ENCODE peak calls at places on chromosome X, in seven cellular contexts. One of them, this sample, is unnamed.

GRCh38 chrX:30181353-30181752 is 34.0 kb upstream of the MAGEB2 start:
- DNase-seq in left lung: no peak
- DNase-seq in AG10803: no peak
- DNase-seq in A549: no peak
- DNase-seq in endothelial cell: no peak
- DNase-seq in neural crest cell: no peak
- DNase-seq in cardiac muscle cell: no peak
- DNase-seq in this sample: no peak

GRCh38 chrX:30065226-30065625 is 150.1 kb upstream of the MAGEB2 start:
- DNase-seq in left lung: no peak
- DNase-seq in AG10803: peak; percentile 41
- DNase-seq in A549: no peak
- DNase-seq in endothelial cell: no peak
- DNase-seq in neural crest cell: no peak
- DNase-seq in cardiac muscle cell: no peak
- DNase-seq in this sample: no peak

GRCh38 chrX:72107320-72107719 is 24.4 kb downstream of the RTL5 start:
- DNase-seq in left lung: no peak
- DNase-seq in AG10803: peak; percentile 41
- DNase-seq in A549: no peak
- DNase-seq in endothelial cell: no peak
- DNase-seq in neural crest cell: no peak
- DNase-seq in cardiac muscle cell: no peak
- DNase-seq in this sample: no peak

GRCh38 chrX:150887906-150888465 is 10.5 kb downstream of the CD99L2 start:
- DNase-seq in left lung: no peak
- DNase-seq in AG10803: no peak
- DNase-seq in A549: no peak
- DNase-seq in endothelial cell: no peak
- DNase-seq in neural crest cell: no peak
- DNase-seq in cardiac muscle cell: no peak
- DNase-seq in this sample: no peak

GRCh38 chrX:16651422-16651821 is 1.5 kb downstream of the S100G start:
- DNase-seq in left lung: no peak
- DNase-seq in AG10803: no peak
- DNase-seq in A549: no peak
- DNase-seq in endothelial cell: no peak
- DNase-seq in neural crest cell: no peak
- DNase-seq in cardiac muscle cell: no peak
- DNase-seq in this sample: no peak

GRCh38 chrX:12471061-12471460 is 320.2 kb upstream of the PRPS2 start:
- DNase-seq in left lung: no peak
- DNase-seq in AG10803: no peak
- DNase-seq in A549: no peak
- DNase-seq in endothelial cell: no peak
- DNase-seq in neural crest cell: no peak
- DNase-seq in cardiac muscle cell: no peak
- DNase-seq in this sample: no peak

GRCh38 chrX:122625821-122626220 is 558.3 kb upstream of the GRIA3 start:
- DNase-seq in left lung: no peak
- DNase-seq in AG10803: peak; percentile 89
- DNase-seq in A549: no peak
- DNase-seq in endothelial cell: no peak
- DNase-seq in neural crest cell: no peak
- DNase-seq in cardiac muscle cell: no peak
- DNase-seq in this sample: no peak

GRCh38 chrX:54921427-54922021 is 900 bp downstream of the TRO start:
- DNase-seq in left lung: peak; percentile 36
- DNase-seq in AG10803: peak; percentile 52
- DNase-seq in A549: no peak
- DNase-seq in endothelial cell: peak; percentile 72
- DNase-seq in neural crest cell: peak; percentile 66
- DNase-seq in cardiac muscle cell: peak; percentile 88
- DNase-seq in this sample: peak; percentile 82

GRCh38 chrX:109922183-109922582 is 80.7 kb upstream of the TMEM164 start:
- DNase-seq in left lung: no peak
- DNase-seq in AG10803: no peak
- DNase-seq in A549: no peak
- DNase-seq in endothelial cell: no peak
- DNase-seq in neural crest cell: no peak
- DNase-seq in cardiac muscle cell: no peak
- DNase-seq in this sample: no peak

DNA sequence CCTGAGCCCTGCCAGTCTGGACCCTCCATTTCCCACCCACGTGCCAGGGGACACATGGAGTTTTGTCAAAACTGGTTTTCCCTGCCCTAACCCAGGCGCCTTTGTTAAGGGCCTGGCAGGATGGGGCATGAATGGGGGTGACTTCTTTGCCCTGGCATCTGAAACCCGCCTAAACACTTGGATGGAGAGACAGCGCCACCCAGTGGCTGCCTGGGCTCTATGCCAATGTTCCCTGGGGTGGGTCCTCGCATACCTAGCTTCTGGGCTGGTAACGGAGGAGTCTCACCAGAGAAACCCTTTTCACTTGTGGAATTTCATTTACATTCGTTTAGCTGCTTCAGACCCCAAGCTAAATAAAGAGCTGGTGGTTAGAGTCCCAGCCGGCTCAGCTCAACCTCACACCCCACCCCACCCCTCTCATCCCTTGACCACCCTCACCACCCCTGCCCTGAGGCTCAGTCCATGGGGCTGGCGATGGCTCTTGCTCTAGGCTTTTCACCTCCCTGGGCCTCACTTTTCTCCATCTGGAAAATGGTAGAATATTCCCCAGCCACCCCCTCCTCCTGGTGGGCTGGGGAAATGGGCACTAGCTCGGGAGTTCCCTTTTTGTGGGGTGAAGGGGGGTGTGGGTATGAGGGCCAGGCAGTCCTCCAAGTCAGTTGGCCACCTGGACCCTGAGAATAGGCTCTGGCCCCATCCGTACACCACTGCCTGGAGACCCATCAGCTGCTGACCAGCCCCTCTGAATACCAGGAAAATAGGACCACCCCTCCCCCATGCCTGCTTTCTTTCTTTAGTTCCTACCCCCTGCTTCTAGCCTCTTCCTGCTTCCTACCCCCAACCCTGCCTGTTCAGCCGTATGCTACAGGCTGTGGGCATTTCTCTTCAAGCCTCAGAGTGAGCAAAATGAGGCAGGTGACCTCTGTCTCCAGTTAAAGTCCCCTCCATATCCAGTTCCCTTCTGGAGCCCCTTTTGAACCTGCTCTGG is 57.1 kb upstream of the PJA1 start:
- DNase-seq in left lung: peak; percentile 76
- DNase-seq in AG10803: peak; percentile 63
- DNase-seq in A549: peak; percentile 79
- DNase-seq in endothelial cell: peak; percentile 75
- DNase-seq in neural crest cell: peak; percentile 76
- DNase-seq in cardiac muscle cell: peak; percentile 80
- DNase-seq in this sample: peak; percentile 82
- TF ChIP-seq CTCF in left lung: peak; percentile 67
- TF ChIP-seq CTCF in AG10803: peak; percentile 82
- TF ChIP-seq CTCF in A549: peak; percentile 75
- TF ChIP-seq CTCF in endothelial cell: peak; percentile 65
- TF ChIP-seq CTCF in neural crest cell: peak; percentile 83
- TF ChIP-seq CTCF in cardiac muscle cell: peak; percentile 76
- TF ChIP-seq CTCF in this sample: peak; percentile 76

DNA sequence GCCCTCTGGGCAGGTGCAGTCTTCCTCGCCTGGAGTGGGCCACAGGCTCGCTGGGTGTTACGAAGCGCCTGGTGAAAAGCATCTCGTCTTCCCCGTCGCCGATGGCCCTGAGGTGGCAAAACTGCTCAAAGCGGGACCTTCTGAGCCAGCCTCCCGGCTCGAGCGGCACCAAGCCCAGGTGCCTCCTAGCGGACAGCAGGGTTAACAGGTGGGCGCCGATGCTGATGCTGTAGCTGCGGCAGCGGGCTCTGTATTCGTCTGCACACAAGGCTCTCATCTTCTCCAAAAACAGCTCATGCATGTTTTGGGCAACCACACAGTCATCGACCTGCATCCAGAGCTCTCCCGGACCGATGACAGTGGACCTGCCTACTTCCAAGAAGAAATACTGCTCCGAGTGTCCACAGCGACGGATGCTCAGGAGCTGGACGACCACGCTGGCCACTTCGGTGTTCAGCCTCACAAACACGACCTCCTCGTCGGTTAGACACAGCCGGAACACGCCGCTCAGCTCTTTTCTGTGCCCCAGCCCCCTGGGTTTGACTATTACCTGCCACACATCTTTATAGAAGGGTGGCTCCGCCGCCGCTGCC is 1.2 kb downstream of the IRS4 start:
- DNase-seq in left lung: peak; percentile 36
- DNase-seq in AG10803: no peak
- DNase-seq in A549: peak; percentile 49
- DNase-seq in endothelial cell: no peak
- DNase-seq in neural crest cell: no peak
- DNase-seq in cardiac muscle cell: peak; percentile 34
- DNase-seq in this sample: peak; percentile 48
- TF ChIP-seq CTCF in left lung: no peak
- TF ChIP-seq CTCF in AG10803: no peak
- TF ChIP-seq CTCF in A549: peak; percentile 14
- TF ChIP-seq CTCF in endothelial cell: no peak
- TF ChIP-seq CTCF in neural crest cell: peak; percentile 57
- TF ChIP-seq CTCF in cardiac muscle cell: no peak
- TF ChIP-seq CTCF in this sample: peak; percentile 34

GRCh38 chrX:320126-320783 is 1.7 kb upstream of the GTPBP6 start:
- DNase-seq in left lung: peak; percentile 80
- DNase-seq in AG10803: no peak
- DNase-seq in A549: no peak
- DNase-seq in endothelial cell: peak; percentile 20
- DNase-seq in neural crest cell: no peak
- DNase-seq in cardiac muscle cell: no peak
- DNase-seq in this sample: no peak

GRCh38 chrX:317424-318067 is 1.1 kb downstream of the GTPBP6 start:
- DNase-seq in left lung: no peak
- DNase-seq in AG10803: no peak
- DNase-seq in A549: peak; percentile 84
- DNase-seq in endothelial cell: no peak
- DNase-seq in neural crest cell: no peak
- DNase-seq in cardiac muscle cell: no peak
- DNase-seq in this sample: no peak

GRCh38 chrX:318068-318738 is 393 bp downstream of the GTPBP6 start:
- DNase-seq in left lung: peak; percentile 96
- DNase-seq in AG10803: peak; percentile 98
- DNase-seq in A549: peak; percentile 96
- DNase-seq in endothelial cell: peak; percentile 93
- DNase-seq in neural crest cell: peak; percentile 92
- DNase-seq in cardiac muscle cell: peak; percentile 100
- DNase-seq in this sample: peak; percentile 98

GRCh38 chrX:319579-320125 is 1.1 kb upstream of the GTPBP6 start:
- DNase-seq in left lung: peak; percentile 88
- DNase-seq in AG10803: no peak
- DNase-seq in A549: no peak
- DNase-seq in endothelial cell: peak; percentile 18
- DNase-seq in neural crest cell: no peak
- DNase-seq in cardiac muscle cell: no peak
- DNase-seq in this sample: no peak

DNA sequence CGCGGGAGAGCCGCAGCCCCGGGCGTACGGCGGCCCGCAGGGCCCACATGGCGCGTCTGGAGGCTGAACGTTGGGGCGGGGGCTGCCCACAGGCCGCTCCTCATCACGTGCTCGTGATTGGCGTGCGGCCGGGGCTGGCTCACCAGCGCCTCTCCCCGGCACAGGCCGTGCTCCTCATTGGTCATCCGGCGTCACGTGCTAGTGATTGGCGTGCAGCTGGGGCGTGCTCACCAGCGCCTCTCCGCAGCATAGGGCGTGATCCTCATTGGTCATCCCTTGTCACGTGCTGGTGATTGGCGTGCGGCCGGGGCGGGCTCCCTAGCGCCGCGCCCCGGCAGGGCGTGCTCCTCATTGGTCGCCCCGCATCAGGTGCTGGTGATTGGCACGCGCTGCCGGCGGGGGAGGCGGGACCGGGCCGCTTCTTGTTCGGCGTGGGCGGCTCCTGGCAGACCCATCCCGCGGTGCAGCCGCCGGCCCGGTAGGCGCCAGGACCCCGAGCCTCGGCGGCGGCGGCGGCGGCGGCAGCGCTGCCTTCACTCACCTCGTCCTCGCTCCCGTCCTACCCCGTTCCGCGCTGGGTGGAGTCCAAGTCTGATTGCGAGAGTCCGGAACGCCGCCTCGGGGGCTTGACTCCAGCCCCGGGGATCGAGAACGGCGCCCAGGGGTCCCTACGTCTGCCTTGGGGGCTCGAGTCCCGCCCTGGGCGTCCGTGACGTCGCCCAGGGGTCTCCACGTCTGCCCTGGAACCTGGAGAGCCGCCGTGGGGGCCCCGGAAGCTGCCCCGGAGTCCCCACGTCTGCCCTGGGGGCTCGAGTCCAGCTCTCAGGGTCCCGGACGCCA is at the start of gene GTPBP6:
- DNase-seq in left lung: peak; percentile 100
- DNase-seq in AG10803: peak; percentile 100
- DNase-seq in A549: peak; percentile 98
- DNase-seq in endothelial cell: peak; percentile 97
- DNase-seq in neural crest cell: peak; percentile 93
- DNase-seq in cardiac muscle cell: peak; percentile 99
- DNase-seq in this sample: peak; percentile 98
- TF ChIP-seq CTCF in left lung: no peak
- TF ChIP-seq CTCF in AG10803: peak; percentile 23
- TF ChIP-seq CTCF in A549: no peak
- TF ChIP-seq CTCF in endothelial cell: no peak
- TF ChIP-seq CTCF in neural crest cell: no peak
- TF ChIP-seq CTCF in cardiac muscle cell: peak; percentile 13
- TF ChIP-seq CTCF in this sample: no peak

GRCh38 chrX:40151211-40152172 is 53.7 kb upstream of the BCOR start:
- DNase-seq in left lung: no peak
- DNase-seq in AG10803: no peak
- DNase-seq in A549: no peak
- DNase-seq in endothelial cell: peak; percentile 18
- DNase-seq in neural crest cell: no peak
- DNase-seq in cardiac muscle cell: peak; percentile 81
- DNase-seq in this sample: peak; percentile 74

GRCh38 chrX:40148439-40149285 is 50.9 kb upstream of the BCOR start:
- DNase-seq in left lung: no peak
- DNase-seq in AG10803: no peak
- DNase-seq in A549: no peak
- DNase-seq in endothelial cell: peak; percentile 43
- DNase-seq in neural crest cell: no peak
- DNase-seq in cardiac muscle cell: no peak
- DNase-seq in this sample: peak; percentile 40

GRCh38 chrX:40152173-40152705 is 54.5 kb upstream of the BCOR start:
- DNase-seq in left lung: peak; percentile 82
- DNase-seq in AG10803: no peak
- DNase-seq in A549: no peak
- DNase-seq in endothelial cell: peak; percentile 21
- DNase-seq in neural crest cell: peak; percentile 39
- DNase-seq in cardiac muscle cell: no peak
- DNase-seq in this sample: peak; percentile 36

GRCh38 chrX:40149286-40150175 is 51.8 kb upstream of the BCOR start:
- DNase-seq in left lung: no peak
- DNase-seq in AG10803: no peak
- DNase-seq in A549: no peak
- DNase-seq in endothelial cell: no peak
- DNase-seq in neural crest cell: no peak
- DNase-seq in cardiac muscle cell: peak; percentile 82
- DNase-seq in this sample: no peak

DNA sequence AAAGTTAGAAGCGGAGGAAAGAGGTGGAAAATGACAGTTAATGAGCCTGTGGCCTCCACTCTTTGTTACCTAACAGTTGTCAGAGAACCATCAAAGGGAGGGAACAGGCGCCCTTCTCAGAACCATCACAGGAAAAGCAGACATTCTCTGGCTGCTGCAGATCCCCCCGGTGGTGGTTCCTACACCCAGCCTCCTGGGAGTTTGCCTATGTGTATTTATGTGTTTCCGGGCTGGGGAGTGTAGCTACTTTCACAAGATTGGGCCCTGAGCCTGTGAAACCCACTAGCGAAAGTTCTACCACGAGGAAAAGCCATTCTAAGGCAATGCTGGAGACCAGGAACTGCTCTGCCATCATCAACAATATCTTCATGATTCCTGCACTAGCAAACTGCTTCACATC is 52.7 kb upstream of the BCOR start:
- DNase-seq in left lung: no peak
- DNase-seq in AG10803: no peak
- DNase-seq in A549: no peak
- DNase-seq in endothelial cell: no peak
- DNase-seq in neural crest cell: no peak
- DNase-seq in cardiac muscle cell: no peak
- DNase-seq in this sample: no peak
- TF ChIP-seq CTCF in left lung: no peak
- TF ChIP-seq CTCF in AG10803: no peak
- TF ChIP-seq CTCF in A549: no peak
- TF ChIP-seq CTCF in endothelial cell: no peak
- TF ChIP-seq CTCF in neural crest cell: no peak
- TF ChIP-seq CTCF in cardiac muscle cell: no peak
- TF ChIP-seq CTCF in this sample: no peak

This sample was measured in nephron progenitor cell.